ENCODE peak calls at places on chromosomes 5 and 9, in nine cellular contexts. One of them, this sample, is unnamed.

GRCh38 chr5:151773979-151774378 is 2.2 kb downstream of the G3BP1 start:
- DNase-seq in A549: no peak
- DNase-seq in erythroblast: peak; percentile 68
- DNase-seq in spleen: no peak
- DNase-seq in heart left ventricle: no peak
- DNase-seq in gastrocnemius medialis: no peak
- DNase-seq in uterus: no peak
- DNase-seq in stomach: no peak
- DNase-seq in esophagus squamous epithelium: no peak
- DNase-seq in this sample: no peak

GRCh38 chr5:127723571-127723970 is 20.4 kb downstream of the CCDC192 start:
- DNase-seq in gastrocnemius medialis: peak; percentile 16
- DNase-seq in uterus: peak; percentile 49
- DNase-seq in heart left ventricle: no peak
- DNase-seq in spleen: no peak
- DNase-seq in erythroblast: no peak
- DNase-seq in A549: peak; percentile 26
- DNase-seq in esophagus squamous epithelium: no peak
- DNase-seq in stomach: no peak
- DNase-seq in this sample: no peak

GRCh38 chr9:75200892-75201470 is 112.7 kb downstream of the OSTF1 start:
- DNase-seq in heart left ventricle: no peak
- DNase-seq in erythroblast: peak; percentile 71
- DNase-seq in gastrocnemius medialis: no peak
- DNase-seq in A549: peak; percentile 61
- DNase-seq in uterus: no peak
- DNase-seq in esophagus squamous epithelium: no peak
- DNase-seq in stomach: no peak
- DNase-seq in spleen: no peak
- DNase-seq in this sample: no peak

GRCh38 chr5:91053733-91054010 is 329.4 kb downstream of the ARRDC3 start:
- DNase-seq in uterus: peak; percentile 23
- DNase-seq in heart left ventricle: no peak
- DNase-seq in stomach: no peak
- DNase-seq in A549: no peak
- DNase-seq in erythroblast: no peak
- DNase-seq in gastrocnemius medialis: no peak
- DNase-seq in esophagus squamous epithelium: no peak
- DNase-seq in spleen: no peak
- DNase-seq in this sample: no peak

GRCh38 chr9:117268847-117269452 is 145.9 kb downstream of the ASTN2 start:
- DNase-seq in A549: no peak
- DNase-seq in gastrocnemius medialis: no peak
- DNase-seq in spleen: no peak
- DNase-seq in esophagus squamous epithelium: no peak
- DNase-seq in erythroblast: no peak
- DNase-seq in stomach: no peak
- DNase-seq in heart left ventricle: no peak
- DNase-seq in uterus: no peak
- DNase-seq in this sample: no peak

GRCh38 chr5:88952344-88952743 is 69.4 kb upstream of the MEF2C start:
- DNase-seq in heart left ventricle: no peak
- DNase-seq in stomach: no peak
- DNase-seq in gastrocnemius medialis: peak; percentile 62
- DNase-seq in A549: no peak
- DNase-seq in esophagus squamous epithelium: no peak
- DNase-seq in spleen: no peak
- DNase-seq in uterus: no peak
- DNase-seq in erythroblast: no peak
- DNase-seq in this sample: no peak

GRCh38 chr5:129392681-129393080 is 67.4 kb upstream of the ADAMTS19 start:
- DNase-seq in esophagus squamous epithelium: no peak
- DNase-seq in A549: no peak
- DNase-seq in erythroblast: no peak
- DNase-seq in uterus: no peak
- DNase-seq in gastrocnemius medialis: no peak
- DNase-seq in stomach: no peak
- DNase-seq in heart left ventricle: no peak
- DNase-seq in spleen: no peak
- DNase-seq in this sample: no peak

GRCh38 chr9:130535818-130536521 is 43.4 kb upstream of the FUBP3 start:
- DNase-seq in A549: no peak
- DNase-seq in stomach: no peak
- DNase-seq in esophagus squamous epithelium: no peak
- DNase-seq in heart left ventricle: peak; percentile 35
- DNase-seq in uterus: peak; percentile 58
- DNase-seq in erythroblast: peak; percentile 91
- DNase-seq in gastrocnemius medialis: no peak
- DNase-seq in spleen: no peak
- DNase-seq in this sample: no peak

GRCh38 chr5:179378116-179378440 is 32.8 kb upstream of the ADAMTS2 start:
- DNase-seq in uterus: no peak
- DNase-seq in erythroblast: no peak
- DNase-seq in stomach: no peak
- DNase-seq in gastrocnemius medialis: no peak
- DNase-seq in spleen: no peak
- DNase-seq in heart left ventricle: no peak
- DNase-seq in esophagus squamous epithelium: no peak
- DNase-seq in A549: no peak
- DNase-seq in this sample: peak; percentile 35

GRCh38 chr5:53089481-53089976 is 20.0 kb downstream of the MOCS2 start:
- DNase-seq in esophagus squamous epithelium: no peak
- DNase-seq in spleen: no peak
- DNase-seq in heart left ventricle: no peak
- DNase-seq in stomach: no peak
- DNase-seq in A549: no peak
- DNase-seq in uterus: no peak
- DNase-seq in gastrocnemius medialis: no peak
- DNase-seq in erythroblast: no peak
- DNase-seq in this sample: no peak

GRCh38 chr9:126329476-126330275 is 3.0 kb downstream of the MVB12B start:
- DNase-seq in stomach: no peak
- DNase-seq in erythroblast: no peak
- DNase-seq in A549: no peak
- DNase-seq in heart left ventricle: no peak
- DNase-seq in spleen: no peak
- DNase-seq in uterus: no peak
- DNase-seq in gastrocnemius medialis: peak; percentile 97
- DNase-seq in esophagus squamous epithelium: no peak
- DNase-seq in this sample: no peak

GRCh38 chr5:33690736-33691135 is 201.1 kb downstream of the ADAMTS12 start:
- DNase-seq in A549: no peak
- DNase-seq in uterus: no peak
- DNase-seq in heart left ventricle: no peak
- DNase-seq in gastrocnemius medialis: no peak
- DNase-seq in spleen: no peak
- DNase-seq in stomach: no peak
- DNase-seq in erythroblast: no peak
- DNase-seq in esophagus squamous epithelium: no peak
- DNase-seq in this sample: no peak

GRCh38 chr5:135194126-135194488 is 160.1 kb upstream of the PITX1 start:
- DNase-seq in erythroblast: no peak
- DNase-seq in esophagus squamous epithelium: no peak
- DNase-seq in gastrocnemius medialis: no peak
- DNase-seq in A549: no peak
- DNase-seq in spleen: no peak
- DNase-seq in heart left ventricle: no peak
- DNase-seq in stomach: no peak
- DNase-seq in uterus: no peak
- DNase-seq in this sample: no peak

GRCh38 chr5:90548069-90548593 is 10.5 kb upstream of the ADGRV1 start:
- DNase-seq in A549: peak; percentile 80
- DNase-seq in erythroblast: no peak
- DNase-seq in esophagus squamous epithelium: no peak
- DNase-seq in gastrocnemius medialis: no peak
- DNase-seq in heart left ventricle: peak; percentile 28
- DNase-seq in stomach: peak; percentile 61
- DNase-seq in uterus: no peak
- DNase-seq in spleen: no peak
- DNase-seq in this sample: no peak

GRCh38 chr9:93577940-93578682 is 1.7 kb downstream of the PHF2 start:
- DNase-seq in heart left ventricle: no peak
- DNase-seq in esophagus squamous epithelium: no peak
- DNase-seq in spleen: no peak
- DNase-seq in uterus: no peak
- DNase-seq in erythroblast: no peak
- DNase-seq in stomach: peak; percentile 26
- DNase-seq in A549: no peak
- DNase-seq in gastrocnemius medialis: no peak
- DNase-seq in this sample: no peak

GRCh38 chr9:36900136-36900855 is 133.8 kb downstream of the PAX5 start:
- DNase-seq in esophagus squamous epithelium: no peak
- DNase-seq in spleen: no peak
- DNase-seq in uterus: no peak
- DNase-seq in heart left ventricle: no peak
- DNase-seq in gastrocnemius medialis: no peak
- DNase-seq in A549: no peak
- DNase-seq in erythroblast: no peak
- DNase-seq in stomach: no peak
- DNase-seq in this sample: no peak

GRCh38 chr9:128892223-128892892 is 10.4 kb downstream of the LRRC8A start:
- DNase-seq in spleen: peak; percentile 84
- DNase-seq in heart left ventricle: peak; percentile 95
- DNase-seq in erythroblast: peak; percentile 94
- DNase-seq in esophagus squamous epithelium: peak; percentile 79
- DNase-seq in stomach: peak; percentile 82
- DNase-seq in uterus: peak; percentile 96
- DNase-seq in gastrocnemius medialis: peak; percentile 77
- DNase-seq in A549: peak; percentile 70
- DNase-seq in this sample: peak; percentile 97

GRCh38 chr5:4533457-4534105 is 606.5 kb upstream of the ADAMTS16 start:
- DNase-seq in esophagus squamous epithelium: no peak
- DNase-seq in erythroblast: no peak
- DNase-seq in stomach: no peak
- DNase-seq in heart left ventricle: no peak
- DNase-seq in spleen: no peak
- DNase-seq in gastrocnemius medialis: no peak
- DNase-seq in A549: no peak
- DNase-seq in uterus: no peak
- DNase-seq in this sample: no peak

DNA sequence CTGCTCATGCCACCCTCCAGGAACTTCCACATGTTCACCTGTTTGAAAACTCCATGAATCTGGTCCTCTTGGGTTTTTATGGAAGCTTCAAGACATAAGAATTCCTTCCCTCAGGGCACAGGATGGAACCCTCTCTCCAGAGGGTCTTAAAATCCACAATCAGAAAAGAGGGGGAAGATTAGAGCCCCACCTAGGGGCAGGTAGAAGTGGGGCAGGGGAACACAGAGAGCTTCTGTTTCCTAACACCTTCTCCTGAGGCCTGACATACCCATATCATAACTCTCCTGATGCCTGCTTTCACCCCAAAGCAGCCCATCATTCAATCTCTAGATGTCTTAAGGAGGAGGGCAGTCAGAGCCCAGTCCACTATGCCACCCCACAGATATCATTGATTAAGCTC is 1087.7 kb upstream of the ARRDC3 start:
- DNase-seq in erythroblast: no peak
- DNase-seq in uterus: no peak
- DNase-seq in A549: no peak
- DNase-seq in stomach: no peak
- DNase-seq in gastrocnemius medialis: no peak
- DNase-seq in esophagus squamous epithelium: no peak
- DNase-seq in spleen: no peak
- DNase-seq in heart left ventricle: no peak
- DNase-seq in this sample: no peak
- TF ChIP-seq POLR2A in erythroblast: no peak
- TF ChIP-seq POLR2A in uterus: no peak
- TF ChIP-seq POLR2A in A549: no peak
- TF ChIP-seq POLR2A in stomach: no peak
- TF ChIP-seq POLR2A in gastrocnemius medialis: no peak
- TF ChIP-seq POLR2A in esophagus squamous epithelium: no peak
- TF ChIP-seq POLR2A in spleen: no peak
- TF ChIP-seq POLR2A in heart left ventricle: no peak
- TF ChIP-seq POLR2A in this sample: no peak

DNA sequence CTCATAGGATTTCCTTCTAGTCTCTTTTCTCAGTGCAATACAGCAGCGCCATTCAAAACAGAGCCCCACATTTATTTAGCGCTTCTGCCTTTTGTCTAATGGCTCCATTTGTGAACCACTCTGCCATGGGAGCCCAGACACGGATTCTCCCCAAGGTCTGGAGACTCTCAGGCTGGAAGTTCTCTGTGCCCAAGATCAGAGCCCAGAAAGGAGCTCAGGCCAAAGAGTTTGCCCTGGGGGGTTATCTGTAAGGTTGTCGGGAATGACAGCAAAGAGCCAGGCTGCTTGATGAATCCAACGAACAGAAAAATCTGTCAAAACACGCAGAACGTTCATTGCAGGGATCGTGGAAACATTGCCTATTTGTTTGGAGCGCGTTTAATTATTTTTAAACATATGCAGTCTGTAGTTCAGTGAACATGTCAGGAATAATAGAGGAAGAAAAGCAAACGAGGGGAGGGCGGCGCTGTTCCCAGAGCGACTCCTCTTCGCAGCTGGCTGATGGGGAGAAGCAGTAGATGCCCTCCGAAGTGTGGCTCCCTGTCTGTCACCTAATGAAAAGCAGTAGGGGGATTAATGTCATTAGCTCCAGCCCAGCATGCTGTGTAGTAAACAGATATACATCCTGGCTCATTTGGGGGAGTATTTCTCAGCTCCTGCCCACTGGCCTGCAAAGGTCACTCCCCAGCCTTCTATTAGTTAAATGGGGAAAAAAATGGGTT is 464.9 kb upstream of the MPDZ start:
- DNase-seq in erythroblast: no peak
- DNase-seq in heart left ventricle: no peak
- DNase-seq in A549: no peak
- DNase-seq in gastrocnemius medialis: no peak
- DNase-seq in uterus: no peak
- DNase-seq in stomach: no peak
- DNase-seq in esophagus squamous epithelium: no peak
- DNase-seq in spleen: no peak
- DNase-seq in this sample: no peak
- TF ChIP-seq POLR2A in erythroblast: no peak
- TF ChIP-seq POLR2A in heart left ventricle: no peak
- TF ChIP-seq POLR2A in A549: no peak
- TF ChIP-seq POLR2A in gastrocnemius medialis: no peak
- TF ChIP-seq POLR2A in uterus: no peak
- TF ChIP-seq POLR2A in stomach: no peak
- TF ChIP-seq POLR2A in esophagus squamous epithelium: no peak
- TF ChIP-seq POLR2A in spleen: no peak
- TF ChIP-seq POLR2A in this sample: no peak

DNA sequence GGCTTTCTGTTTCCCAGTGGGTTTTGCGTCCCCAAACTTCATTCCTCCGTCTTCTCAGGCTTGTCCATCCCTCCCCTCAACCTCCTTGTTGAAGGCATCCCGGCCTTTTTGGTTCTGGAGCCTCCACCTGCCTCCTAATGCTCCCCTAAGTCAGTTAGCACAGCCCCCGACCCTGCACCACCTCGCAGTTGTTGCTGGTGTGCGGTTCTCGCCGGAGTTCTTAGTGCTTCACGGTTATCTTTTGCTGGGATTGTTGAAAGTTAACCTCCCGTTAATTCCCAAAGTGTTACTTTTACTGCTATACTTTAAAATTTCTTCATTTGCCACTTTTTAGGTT is 447 bp downstream of the UBLCP1 start:
- DNase-seq in spleen: no peak
- DNase-seq in erythroblast: no peak
- DNase-seq in heart left ventricle: no peak
- DNase-seq in A549: no peak
- DNase-seq in stomach: no peak
- DNase-seq in esophagus squamous epithelium: no peak
- DNase-seq in uterus: no peak
- DNase-seq in gastrocnemius medialis: no peak
- DNase-seq in this sample: no peak
- TF ChIP-seq POLR2A in spleen: no peak
- TF ChIP-seq POLR2A in erythroblast: no peak
- TF ChIP-seq POLR2A in heart left ventricle: no peak
- TF ChIP-seq POLR2A in A549: no peak
- TF ChIP-seq POLR2A in stomach: no peak
- TF ChIP-seq POLR2A in esophagus squamous epithelium: no peak
- TF ChIP-seq POLR2A in uterus: no peak
- TF ChIP-seq POLR2A in gastrocnemius medialis: no peak
- TF ChIP-seq POLR2A in this sample: no peak

GRCh38 chr5:75362474-75362975 is 25.5 kb downstream of the HMGCR start:
- DNase-seq in gastrocnemius medialis: no peak
- DNase-seq in heart left ventricle: no peak
- DNase-seq in A549: no peak
- DNase-seq in esophagus squamous epithelium: no peak
- DNase-seq in erythroblast: no peak
- DNase-seq in spleen: no peak
- DNase-seq in uterus: no peak
- DNase-seq in stomach: no peak
- DNase-seq in this sample: no peak
- TF ChIP-seq POLR2A in gastrocnemius medialis: no peak
- TF ChIP-seq POLR2A in heart left ventricle: no peak
- TF ChIP-seq POLR2A in A549: no peak
- TF ChIP-seq POLR2A in esophagus squamous epithelium: no peak
- TF ChIP-seq POLR2A in erythroblast: no peak
- TF ChIP-seq POLR2A in spleen: no peak
- TF ChIP-seq POLR2A in uterus: no peak
- TF ChIP-seq POLR2A in stomach: no peak
- TF ChIP-seq POLR2A in this sample: no peak